ENCODE peak calls at places on chromosomes 7 and 10, in eight cellular contexts. S is BE2C, B is stomach, I is choroid plexus epithelial cell, N is progenitor cell of endocrine pancreas, W is GM23338, C is HepG2, G is upper lobe of left lung. Z is an unnamed sample.

GRCh38 chr7:150732786-150733733 is 4.2 kb upstream of the GIMAP5 start:
- DNase-seq in G (no peak), N (no peak), C (no peak), W (no peak), I (no peak), B (no peak), S (no peak), Z (no peak)

GRCh38 chr10:34320265-34320664 is 494.8 kb downstream of the PARD3 start:
- DNase-seq in N (no peak), G (no peak), I (no peak), B (no peak), W (no peak), C (no peak), S (peak), Z (no peak)

GRCh38 chr10:26931223-26931622 is 70.5 kb upstream of the ABI1 start:
- DNase-seq in C (peak), G (peak), I (peak), W (peak), N (no peak), B (peak), S (no peak), Z (peak)

GRCh38 chr7:151862606-151863381 is 14.1 kb downstream of the PRKAG2 start:
- DNase-seq in G (no peak), I (no peak), B (no peak), N (no peak), C (no peak), W (no peak), S (no peak), Z (no peak)

GRCh38 chr10:103849880-103850571 is 5.3 kb downstream of the SH3PXD2A start:
- DNase-seq in B (no peak), S (no peak), N (no peak), I (peak), G (no peak), C (no peak), W (no peak), Z (no peak)

GRCh38 chr10:124302951-124303505 is 115.7 kb downstream of the OAT start:
- DNase-seq in N (no peak), W (no peak), B (no peak), G (peak), I (no peak), S (no peak), C (no peak), Z (no peak)

GRCh38 chr10:78937388-78937787 is 131.4 kb upstream of the ZMIZ1 start:
- DNase-seq in I (peak), C (no peak), N (no peak), W (no peak), G (no peak), B (no peak), S (no peak), Z (no peak)

GRCh38 chr10:13231190-13231589 is 3.0 kb downstream of the UCMA start:
- DNase-seq in C (no peak), G (no peak), B (no peak), S (no peak), W (no peak), N (no peak), I (no peak), Z (no peak)

GRCh38 chr7:130352335-130353074 is 7.9 kb downstream of the CPA5 start:
- DNase-seq in W (no peak), N (no peak), G (no peak), S (no peak), I (peak), B (no peak), C (no peak), Z (no peak)

GRCh38 chr7:80275192-80275605 is 140.6 kb downstream of the GNAI1 start:
- DNase-seq in N (no peak), C (no peak), I (no peak), G (no peak), S (no peak), W (no peak), B (no peak), Z (no peak)

GRCh38 chr7:24701232-24701898 is 55.9 kb downstream of the GSDME start:
- DNase-seq in N (no peak), C (no peak), S (no peak), W (no peak), B (no peak), G (no peak), I (peak), Z (no peak)

GRCh38 chr10:89837173-89838001 is 136.0 kb downstream of the KIF20B start:
- DNase-seq in C (no peak), B (peak), G (peak), W (peak), S (no peak), N (no peak), I (peak), Z (peak)

DNA sequence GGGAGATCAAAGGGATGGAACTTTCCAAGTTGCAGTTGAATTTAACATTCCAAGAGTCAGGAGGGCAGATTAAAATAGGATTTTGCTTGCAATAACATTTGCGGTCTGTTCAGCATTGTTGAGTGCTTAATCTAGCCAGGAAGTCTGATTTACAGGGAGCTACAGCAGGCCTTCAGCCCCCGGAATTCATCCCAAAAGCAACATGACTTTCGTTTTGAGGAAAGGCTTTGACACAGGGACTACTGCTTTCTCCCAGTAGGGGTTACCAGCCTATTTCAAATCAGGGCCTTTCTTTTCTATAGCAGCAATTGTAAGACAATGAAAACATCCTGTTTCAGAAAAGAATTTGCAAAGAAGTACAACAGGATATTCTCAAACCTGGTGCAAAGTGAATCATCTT is 279.7 kb upstream of the PITRM1 start:
- DNase-seq in W (peak), G (no peak), I (peak), S (no peak), C (no peak), B (no peak), N (no peak), Z (no peak)
- TF ChIP-seq CTCF in W (peak), G (peak), I (peak), S (no peak), C (no peak), B (no peak), N (no peak), Z (no peak)

GRCh38 chr10:15166325-15166724 is 2.2 kb downstream of the NMT2 start:
- DNase-seq in I (no peak), N (no peak), S (no peak), C (no peak), B (no peak), W (no peak), G (no peak), Z (no peak)

GRCh38 chr10:15169555-15170407 is 1.3 kb upstream of the NMT2 start:
- DNase-seq in W (no peak), G (peak), S (no peak), I (peak), B (no peak), C (peak), N (no peak), Z (no peak)

GRCh38 chr10:15168781-15169554 is 475 bp upstream of the NMT2 start:
- DNase-seq in S (peak), G (peak), N (peak), I (peak), C (peak), W (peak), B (peak), Z (peak)

GRCh38 chr10:15168296-15168780 is at the start of gene NMT2:
- DNase-seq in G (no peak), W (peak), C (peak), I (no peak), B (no peak), S (peak), N (peak), Z (no peak)

DNA sequence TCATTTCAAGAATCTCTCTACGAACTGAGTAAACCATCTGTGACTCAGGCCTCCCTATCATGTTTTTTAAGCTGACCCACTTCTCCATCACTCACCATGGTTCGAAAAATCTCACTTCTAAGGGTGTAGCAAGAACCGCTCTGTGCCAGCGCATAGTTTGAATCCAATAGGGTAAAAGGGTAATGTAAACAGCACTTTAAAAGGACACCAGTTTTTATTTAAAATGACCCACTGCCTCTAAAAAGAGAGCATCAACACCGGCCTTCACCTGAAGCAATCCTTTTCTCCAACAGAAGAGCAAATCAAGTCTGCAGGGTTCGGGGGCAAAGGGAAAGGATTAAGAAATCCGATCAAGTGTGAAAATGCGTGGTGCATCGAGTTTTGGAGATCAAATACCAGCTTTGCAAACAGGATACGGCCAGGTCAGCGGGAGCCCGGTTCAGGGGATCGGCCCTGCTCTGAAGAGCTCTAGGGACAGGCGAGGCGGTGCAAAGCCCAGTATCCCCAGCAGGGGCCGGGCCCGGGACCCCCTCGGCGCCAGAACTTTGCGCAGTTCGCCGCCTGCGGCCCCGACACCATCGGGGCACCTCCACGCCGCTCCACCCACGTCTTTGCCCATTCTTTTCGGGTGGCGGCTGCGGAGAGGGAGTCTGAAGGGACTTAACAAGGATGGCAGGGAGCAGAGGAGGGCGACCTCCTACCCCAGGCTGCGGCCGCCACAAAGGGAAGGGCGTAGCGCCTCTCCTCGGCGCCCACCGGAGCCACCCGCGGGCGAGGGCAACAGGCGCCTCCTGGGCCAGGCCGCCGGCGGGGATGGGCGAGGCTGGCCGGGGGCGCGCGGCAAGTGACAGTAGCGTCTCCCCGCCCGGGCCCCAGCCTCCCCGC is 840 bp downstream of the NMT2 start:
- DNase-seq in C (peak), I (peak), N (peak), G (peak), B (peak), W (peak), S (peak), Z (peak)
- TF ChIP-seq CTCF in C (peak), I (peak), N (peak), G (peak), B (no peak), W (peak), S (peak), Z (no peak)

GRCh38 chr7:31935671-31936070 is 134.5 kb downstream of the PDE1C start:
- DNase-seq in B (no peak), W (no peak), G (no peak), I (no peak), C (no peak), S (no peak), N (no peak), Z (no peak)

GRCh38 chr7:31940167-31940566 is 130.0 kb downstream of the PDE1C start:
- DNase-seq in B (no peak), N (no peak), W (no peak), G (no peak), C (no peak), I (no peak), S (no peak), Z (no peak)

GRCh38 chr7:31938650-31939049 is 131.6 kb downstream of the PDE1C start:
- DNase-seq in I (no peak), W (peak), S (no peak), C (no peak), N (no peak), G (no peak), B (no peak), Z (no peak)

GRCh38 chr7:31937982-31938381 is 132.2 kb downstream of the PDE1C start:
- DNase-seq in W (no peak), C (no peak), I (no peak), B (no peak), G (no peak), N (no peak), S (no peak), Z (no peak)

GRCh38 chr7:31939076-31939475 is 131.1 kb downstream of the PDE1C start:
- DNase-seq in I (no peak), G (no peak), B (no peak), N (no peak), S (no peak), C (no peak), W (no peak), Z (no peak)
- TF ChIP-seq CTCF in I (no peak), G (no peak), B (no peak), N (no peak), S (no peak), C (no peak), W (no peak), Z (no peak)

DNA sequence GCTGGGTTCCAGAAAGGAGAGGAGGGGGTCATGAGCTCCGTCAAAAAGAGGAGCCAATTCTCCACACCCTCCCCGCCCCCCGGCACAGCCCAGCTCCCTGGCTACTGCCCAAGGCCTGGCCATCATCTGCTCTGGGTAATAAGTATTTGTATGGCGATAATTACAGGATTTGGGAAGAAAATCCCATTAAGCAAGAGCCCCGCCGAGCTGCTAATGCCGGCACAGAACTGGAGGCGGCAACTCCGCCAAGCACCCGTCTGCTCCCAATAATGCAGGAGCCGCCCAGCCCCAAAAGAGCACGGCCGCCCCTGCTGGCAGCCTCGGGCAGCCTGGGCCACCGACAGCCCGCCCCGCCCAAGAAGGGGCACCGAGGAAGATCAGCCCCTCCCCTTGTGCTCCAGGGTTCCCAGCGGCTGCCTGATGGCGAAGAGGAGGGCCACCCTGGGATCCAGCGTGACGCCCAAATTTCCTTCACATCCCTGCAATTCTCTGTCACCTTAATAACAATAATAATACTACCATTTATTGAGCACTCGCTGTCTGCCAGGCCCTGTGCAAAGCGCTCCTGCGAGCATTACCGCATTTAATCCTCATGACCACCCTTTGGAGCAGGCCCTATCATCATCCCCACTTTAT is 5.9 kb downstream of the SLIT1 start:
- DNase-seq in S (peak), B (no peak), C (peak), G (no peak), W (peak), I (no peak), N (peak), Z (no peak)
- TF ChIP-seq CTCF in S (peak), B (no peak), C (peak), G (no peak), W (peak), I (peak), N (peak), Z (no peak)

DNA sequence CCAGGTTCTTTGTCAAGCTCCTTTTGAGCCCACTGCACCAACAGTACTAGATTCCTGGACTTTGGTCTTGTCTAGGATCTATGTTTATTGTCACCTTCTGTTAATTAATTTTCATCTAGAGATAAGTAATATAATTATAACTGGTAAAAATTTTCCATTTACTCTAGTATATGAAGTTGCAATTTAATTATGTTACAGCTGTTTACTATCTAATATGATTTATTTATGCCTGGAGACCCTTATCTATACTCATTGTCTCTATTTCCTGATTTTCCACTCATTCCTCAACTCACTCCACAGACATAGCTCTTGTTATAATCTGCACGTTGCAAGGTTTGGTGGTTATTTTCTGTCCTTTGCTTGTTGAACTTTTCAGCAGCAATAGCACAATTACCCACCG is 63.2 kb upstream of the PHF14 start:
- DNase-seq in B (no peak), N (no peak), W (no peak), I (no peak), S (no peak), G (no peak), C (no peak), Z (no peak)
- TF ChIP-seq CTCF in B (no peak), N (no peak), W (no peak), I (no peak), S (no peak), G (no peak), C (no peak), Z (no peak)

Z was measured in GM10248.